ENCODE peak calls at places on chromosomes 3 and 15, in eight cellular contexts. T, N, E, V, B, G, U and M are unnamed samples.

GRCh38 chr15:61518191-61518950 is 289.3 kb upstream of the RORA start:
- DNase-seq in T (no peak), N (no peak), E (no peak), V (no peak), B (no peak), G (peak; percentile 12), U (no peak), M (no peak)

GRCh38 chr15:28023933-28024888 is 74.9 kb downstream of the OCA2 start:
- DNase-seq in T (no peak), N (peak; percentile 10), E (no peak), V (no peak), B (no peak), G (no peak), U (no peak), M (no peak)

GRCh38 chr3:190169877-190170276 is 49.2 kb upstream of the P3H2 start:
- DNase-seq in T (peak; percentile 17), N (no peak), E (no peak), V (no peak), B (no peak), G (no peak), U (no peak), M (no peak)

GRCh38 chr15:78072080-78072892 is 5.2 kb downstream of the TBC1D2B start:
- DNase-seq in T (peak; percentile 76), N (no peak), E (no peak), V (peak; percentile 48), B (no peak), G (peak; percentile 45), U (peak; percentile 50), M (peak; percentile 77)

GRCh38 chr3:135869439-135870105 is 96.0 kb upstream of the PPP2R3A start:
- DNase-seq in T (peak; percentile 94), N (peak; percentile 11), E (no peak), V (no peak), B (no peak), G (peak; percentile 39), U (no peak), M (peak; percentile 95)

GRCh38 chr15:92669432-92669831 is 13.9 kb upstream of the FAM174B start:
- DNase-seq in T (no peak), N (no peak), E (no peak), V (no peak), B (no peak), G (no peak), U (no peak), M (no peak)

GRCh38 chr15:66293419-66294156 is at the start of gene DIS3L:
- DNase-seq in T (peak; percentile 69), N (peak; percentile 62), E (peak; percentile 43), V (peak; percentile 49), B (peak; percentile 58), G (peak; percentile 65), U (peak; percentile 89), M (peak; percentile 39)

GRCh38 chr3:109081746-109082510 is 36.0 kb downstream of the MORC1 start:
- DNase-seq in T (peak; percentile 9), N (peak; percentile 32), E (no peak), V (no peak), B (no peak), G (peak; percentile 63), U (peak; percentile 50), M (peak; percentile 2)

GRCh38 chr15:88450125-88450798 is 16.9 kb downstream of the MRPL46 start:
- DNase-seq in T (peak; percentile 51), N (peak; percentile 84), E (no peak), V (peak; percentile 62), B (no peak), G (peak; percentile 64), U (peak; percentile 88), M (peak; percentile 52)

GRCh38 chr3:13352621-13353131 is 67.4 kb downstream of the NUP210 start:
- DNase-seq in T (no peak), N (no peak), E (no peak), V (no peak), B (no peak), G (no peak), U (no peak), M (no peak)

GRCh38 chr15:74767167-74768098 is 14.4 kb upstream of the CSK start:
- DNase-seq in T (no peak), N (no peak), E (no peak), V (no peak), B (no peak), G (no peak), U (no peak), M (no peak)

GRCh38 chr15:99087405-99087943 is 17.4 kb upstream of the SYNM start:
- DNase-seq in T (no peak), N (no peak), E (no peak), V (no peak), B (no peak), G (no peak), U (no peak), M (no peak)

GRCh38 chr3:110568246-110568645 is 503.4 kb upstream of the NECTIN3 start:
- DNase-seq in T (peak; percentile 57), N (no peak), E (no peak), V (no peak), B (no peak), G (peak; percentile 85), U (peak; percentile 65), M (peak; percentile 92)

GRCh38 chr15:60751985-60752952 is 273.3 kb upstream of the ICE2 start:
- DNase-seq in T (peak; percentile 38), N (no peak), E (no peak), V (peak; percentile 74), B (no peak), G (no peak), U (no peak), M (peak; percentile 80)